ENCODE peak calls at places on chromosomes 4 and X, in ten cellular contexts. H is IMR-90; M is mucosa of descending colon; D is tibial artery; P is CD8-positive, alpha-beta T cell; K is tibial nerve; C is psoas muscle; B is uterus; J is pancreas; W is ascending aorta. L is an unnamed sample. For H3K4me1, the result is how much of the 10 kb centered on the place peaks cover.

GRCh38 chrX:7215842-7216241 is 67.9 kb upstream of the PUDP start:
- DNase-seq in H (peak), M (no peak), D (no peak), P (no peak), K (no peak), C (no peak), B (no peak), J (no peak), W (no peak), L (no peak)

GRCh38 chr4:71296945-71297344 is 41.9 kb upstream of the SLC4A4 start:
- DNase-seq in H (no peak), M (peak), D (no peak), P (no peak), K (no peak), C (no peak), B (no peak), J (no peak), W (no peak), L (no peak)

GRCh38 chrX:68659385-68659784 is 11.9 kb downstream of the STARD8 start:
- DNase-seq in H (no peak), M (no peak), D (no peak), P (no peak), K (no peak), C (no peak), B (no peak), J (no peak), W (no peak), L (peak)

GRCh38 chrX:134520860-134521390 is 61.0 kb downstream of the HPRT1 start:
- DNase-seq in H (peak), M (peak), D (no peak), P (no peak), K (no peak), C (no peak), B (no peak), J (no peak), W (no peak), L (peak)

GRCh38 chr4:156778606-156779005 is 193.0 kb downstream of the PDGFC start:
- DNase-seq in H (peak), M (no peak), D (no peak), P (no peak), K (no peak), C (no peak), B (no peak), J (no peak), W (no peak), L (peak)

GRCh38 chr4:10118355-10119004 is 1.9 kb upstream of the WDR1 start:
- DNase-seq in H (no peak), M (no peak), D (no peak), P (no peak), K (no peak), C (no peak), B (no peak), J (no peak), W (no peak), L (no peak)

GRCh38 chr4:25058796-25059195 is 28.1 kb upstream of the LGI2 start:
- DNase-seq in H (no peak), M (no peak), D (no peak), P (no peak), K (no peak), C (no peak), B (no peak), J (no peak), W (peak), L (no peak)

GRCh38 chrX:50698944-50699343 is 115.0 kb downstream of the SHROOM4 start:
- DNase-seq in H (peak), M (no peak), D (no peak), P (no peak), K (no peak), C (no peak), B (no peak), J (no peak), W (no peak), L (no peak)

GRCh38 chr4:99655315-99656081 is 2.1 kb downstream of the C4orf54 start:
- DNase-seq in H (peak), M (no peak), D (peak), P (no peak), K (no peak), C (no peak), B (no peak), J (no peak), W (peak), L (peak)

GRCh38 chrX:14356401-14356800 is 172.9 kb upstream of the GLRA2 start:
- DNase-seq in H (no peak), M (no peak), D (no peak), P (no peak), K (no peak), C (no peak), B (no peak), J (no peak), W (no peak), L (peak)

GRCh38 chr4:142567199-142567598 is 278.9 kb downstream of the INPP4B start:
- DNase-seq in H (no peak), M (peak), D (no peak), P (peak), K (no peak), C (no peak), B (no peak), J (no peak), W (no peak), L (peak)

GRCh38 chr4:24007740-24008348 is 118.0 kb upstream of the PPARGC1A start:
- DNase-seq in H (no peak), M (no peak), D (no peak), P (no peak), K (no peak), C (no peak), B (no peak), J (no peak), W (no peak), L (no peak)

GRCh38 chr4:66045913-66046312 is 375.6 kb upstream of the EPHA5 start:
- DNase-seq in H (no peak), M (no peak), D (no peak), P (no peak), K (no peak), C (no peak), B (no peak), J (no peak), W (no peak), L (no peak)

GRCh38 chrX:74351760-74352159 is 47.8 kb downstream of the ZCCHC13 start:
- DNase-seq in H (peak), M (no peak), D (no peak), P (no peak), K (no peak), C (no peak), B (no peak), J (no peak), W (no peak), L (no peak)

GRCh38 chr4:2767705-2768074 is 11.6 kb upstream of the TNIP2 start:
- DNase-seq in H (no peak), M (no peak), D (no peak), P (no peak), K (peak), C (no peak), B (no peak), J (no peak), W (peak), L (no peak)

GRCh38 chr4:152537881-152538280 is 2.0 kb upstream of the FBXW7 start:
- DNase-seq in H (no peak), M (no peak), D (no peak), P (no peak), K (no peak), C (no peak), B (no peak), J (no peak), W (no peak), L (no peak)
- H3K4me3 ChIP-seq in H (no peak), M (no peak), D (no peak), P (no peak), K (no peak), C (no peak), B (no peak), J (no peak), W (no peak), L (peak)

DNA sequence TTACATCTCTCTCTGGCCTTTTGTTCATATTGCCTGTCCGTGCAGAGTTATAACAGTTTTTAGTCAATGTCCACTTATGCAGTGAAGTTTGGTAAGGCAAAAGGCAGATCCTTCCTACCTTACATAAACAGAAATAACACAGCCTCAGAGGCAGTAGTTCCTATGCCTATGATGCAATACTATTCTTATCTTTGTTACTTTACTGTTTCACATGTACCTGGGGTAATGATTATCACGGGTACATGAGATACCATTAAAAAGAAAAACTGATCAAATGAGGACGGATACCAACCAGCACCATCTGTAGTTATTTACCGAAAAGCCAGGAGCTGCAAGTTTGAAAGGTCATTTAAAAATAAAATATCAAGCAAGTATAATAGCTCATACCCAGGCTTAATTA is 166.8 kb downstream of the BTC start:
- DNase-seq in H (no peak), M (no peak), D (no peak), P (no peak), K (no peak), C (no peak), B (no peak), J (no peak), W (no peak), L (no peak)
- H3K4me1 ChIP-seq in H (under half), M (under half), D (under half), P (under half), K (under half), C (under half), B (under half), J (under half), W (under half), L (half or more)

GRCh38 chrX:63750846-63751245 is 34.2 kb downstream of the ARHGEF9 start:
- DNase-seq in H (no peak), M (no peak), D (no peak), P (no peak), K (no peak), C (no peak), B (no peak), J (no peak), W (no peak), L (no peak)
- TF ChIP-seq CTCF in H (no peak), M (no peak), D (no peak), P (no peak), K (no peak), C (no peak), B (no peak), J (no peak), W (no peak), L (no peak)

DNA sequence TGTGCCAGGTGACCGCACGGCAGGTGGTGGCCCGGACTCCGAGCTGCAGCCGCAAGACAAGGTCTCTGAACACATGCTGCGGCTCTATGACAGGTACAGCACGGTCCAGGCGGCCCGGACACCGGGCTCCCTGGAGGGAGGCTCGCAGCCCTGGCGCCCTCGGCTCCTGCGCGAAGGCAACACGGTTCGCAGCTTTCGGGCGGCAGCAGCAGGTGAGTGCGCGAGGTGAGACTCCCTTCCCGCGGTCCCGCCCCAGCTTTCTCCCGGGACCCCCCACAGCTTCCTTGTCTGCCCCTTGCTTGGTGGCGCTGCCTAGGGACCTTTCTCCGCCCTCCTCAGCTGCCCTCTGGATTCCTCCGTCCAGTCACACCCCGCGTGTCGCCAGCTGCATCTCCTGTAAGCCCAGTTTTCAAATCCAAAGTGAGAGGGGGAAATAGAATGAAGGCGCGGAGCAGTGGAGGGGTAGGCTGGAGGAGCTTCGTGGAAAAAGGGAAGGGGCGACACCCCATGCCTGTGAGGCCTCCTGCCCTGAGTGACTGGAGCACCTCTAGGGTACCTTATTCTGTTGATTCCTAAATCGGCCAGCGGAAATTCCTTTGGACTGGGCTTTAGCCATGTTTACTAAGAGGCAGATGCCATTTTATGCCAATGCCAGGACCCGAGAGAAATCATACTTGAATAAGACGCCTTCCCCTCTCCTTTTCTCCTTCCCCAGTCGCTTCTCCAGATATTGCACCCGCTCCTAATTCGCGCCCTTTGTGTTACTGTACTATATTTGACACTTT is 1.1 kb downstream of the BMP3 start:
- DNase-seq in H (no peak), M (peak), D (no peak), P (no peak), K (no peak), C (no peak), B (no peak), J (no peak), W (no peak), L (no peak)
- H3K4me3 ChIP-seq in H (peak), M (peak), D (peak), P (peak), K (peak), C (peak), B (peak), J (peak), W (peak), L (peak)

GRCh38 chrX:31522760-31523159 is 450.9 kb upstream of the FTHL17 start:
- DNase-seq in H (no peak), M (no peak), D (no peak), P (no peak), K (no peak), C (no peak), B (no peak), J (no peak), W (no peak), L (no peak)

GRCh38 chrX:31527455-31528126 is 455.8 kb upstream of the FTHL17 start:
- DNase-seq in H (no peak), M (no peak), D (no peak), P (no peak), K (no peak), C (no peak), B (no peak), J (no peak), W (no peak), L (no peak)

GRCh38 chrX:31524182-31524581 is 452.3 kb upstream of the FTHL17 start:
- DNase-seq in H (peak), M (no peak), D (no peak), P (no peak), K (no peak), C (no peak), B (no peak), J (no peak), W (no peak), L (no peak)
- H3K4me1 ChIP-seq in H (under half), M (under half), D (under half), P (under half), K (under half), C (under half), B (under half), J (under half), W (under half), L (under half)

GRCh38 chrX:66200855-66201795 is 37.1 kb downstream of the HEPH start:
- DNase-seq in H (peak), M (peak), D (no peak), P (no peak), K (no peak), C (no peak), B (no peak), J (no peak), W (no peak), L (peak)
- TF ChIP-seq CTCF in H (peak), M (no peak), D (no peak), P (no peak), K (no peak), C (peak), B (no peak), J (no peak), W (no peak), L (peak)

GRCh38 chrX:109049903-109050302 is 313.5 kb upstream of the IRS4 start:
- DNase-seq in H (no peak), M (no peak), D (no peak), P (no peak), K (no peak), C (no peak), B (no peak), J (no peak), W (no peak), L (no peak)

DNA sequence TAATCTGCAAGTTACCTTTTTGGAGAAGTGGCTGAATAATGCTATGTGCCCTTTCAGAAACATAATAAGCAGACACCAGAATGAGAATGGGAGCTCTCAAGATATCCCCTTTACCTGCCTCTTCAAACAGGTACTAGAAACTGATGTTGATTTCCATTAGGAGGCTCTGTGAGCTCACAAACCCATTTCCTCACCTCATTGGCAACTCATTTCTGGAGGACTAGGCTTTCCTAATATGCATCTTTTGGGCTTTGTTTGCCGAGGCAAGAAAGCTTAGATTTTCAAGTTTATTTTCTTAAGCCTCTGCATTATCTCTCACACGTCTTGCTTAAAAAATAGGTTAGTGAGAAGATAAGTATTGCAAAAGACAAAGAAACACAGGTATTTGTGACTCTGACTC is 313.1 kb upstream of the IRS4 start:
- DNase-seq in H (no peak), M (no peak), D (no peak), P (no peak), K (no peak), C (no peak), B (no peak), J (no peak), W (no peak), L (no peak)
- H3K4me3 ChIP-seq in H (no peak), M (no peak), D (no peak), P (no peak), K (no peak), C (no peak), B (no peak), J (no peak), W (no peak), L (no peak)

GRCh38 chr4:169159614-169160013 is 111.1 kb downstream of the SH3RF1 start:
- DNase-seq in H (peak), M (no peak), D (no peak), P (no peak), K (no peak), C (no peak), B (no peak), J (no peak), W (no peak), L (peak)
- H3K4me1 ChIP-seq in H (under half), M (under half), D (under half), P (under half), K (under half), C (under half), B (under half), J (under half), W (under half), L (under half)

DNA sequence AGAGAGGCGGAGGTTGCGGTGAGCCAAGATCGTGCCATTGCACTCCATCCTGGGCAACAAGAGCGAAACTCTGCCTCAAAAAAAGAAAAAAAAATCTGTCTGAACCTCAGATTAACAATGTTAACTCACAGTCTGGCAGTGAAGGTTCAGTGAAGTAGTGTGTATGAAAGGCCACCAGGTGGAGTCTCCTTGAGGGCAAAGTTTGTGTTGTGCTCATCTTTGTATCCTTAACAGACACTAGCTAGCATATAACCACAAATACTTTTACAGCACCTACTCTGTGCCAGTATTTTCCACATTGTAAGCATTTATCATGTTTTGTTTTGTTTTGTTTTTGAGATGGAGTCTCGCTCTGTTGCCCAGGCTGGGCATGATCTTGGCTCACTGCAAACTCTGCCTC is 46.0 kb upstream of the MGST2 start:
- DNase-seq in H (no peak), M (peak), D (no peak), P (no peak), K (no peak), C (no peak), B (no peak), J (no peak), W (no peak), L (peak)
- TF ChIP-seq CTCF in H (peak), M (no peak), D (no peak), P (no peak), K (no peak), C (peak), B (no peak), J (peak), W (no peak), L (peak)

DNA sequence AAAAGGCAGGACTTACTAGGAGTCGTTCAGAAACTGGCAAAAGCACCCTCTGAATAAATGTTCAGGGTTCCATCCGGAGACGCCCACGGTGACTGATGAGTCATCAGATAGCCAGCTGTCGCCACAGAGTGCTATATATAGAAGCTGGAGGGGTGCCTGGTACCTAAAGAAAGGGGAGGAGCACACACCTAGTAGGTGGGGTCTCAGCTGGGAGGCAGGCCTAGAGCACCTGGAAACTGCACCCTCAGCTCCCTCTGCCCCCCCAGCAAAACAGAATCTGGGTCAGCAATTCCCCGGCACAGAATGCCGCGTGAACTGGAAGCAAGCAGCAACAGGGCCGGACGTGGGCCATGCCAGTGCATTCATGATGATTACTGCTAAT is 242.0 kb downstream of the BCOR start:
- DNase-seq in H (peak), M (peak), D (no peak), P (peak), K (no peak), C (no peak), B (no peak), J (no peak), W (no peak), L (peak)
- H3K4me3 ChIP-seq in H (no peak), M (no peak), D (no peak), P (peak), K (no peak), C (no peak), B (no peak), J (no peak), W (no peak), L (no peak)

L was measured in PC-3.